ENCODE peak calls at places on chromosomes 12 and 14, in six cellular contexts. R, K, V, L, M and S are unnamed samples.
A peak's percentile ranks its signal among the peaks of the same experiment; 100 is the strongest.

GRCh38 chr12:1527789-1528188 is 66.6 kb downstream of the FBXL14 start:
- DNase-seq in K (no peak), R (no peak), V (no peak), L (no peak), M (peak; percentile 78), S (peak; percentile 84)

GRCh38 chr12:122747224-122748175 is 5.1 kb upstream of the DENR start:
- DNase-seq in R (no peak), M (peak; percentile 45), V (no peak), K (no peak), L (no peak), S (peak; percentile 63)

GRCh38 chr14:32883189-32883588 is 55.5 kb upstream of the NPAS3 start:
- DNase-seq in R (no peak), K (no peak), V (no peak), M (no peak), L (no peak), S (no peak)

GRCh38 chr12:49968431-49968830 is 4.3 kb upstream of the AQP6 start:
- DNase-seq in M (no peak), V (peak; percentile 56), L (no peak), R (no peak), K (no peak), S (no peak)

GRCh38 chr12:43004908-43005307 is 415.4 kb upstream of the PRICKLE1 start:
- DNase-seq in K (no peak), M (no peak), R (no peak), L (no peak), V (no peak), S (no peak)

GRCh38 chr12:56723889-56724659 is 1.0 kb downstream of the NACA start:
- DNase-seq in L (no peak), V (peak; percentile 93), R (no peak), M (peak; percentile 84), K (no peak), S (peak; percentile 75)

GRCh38 chr12:109743076-109743910 is 29.7 kb downstream of the FAM222A start:
- DNase-seq in R (no peak), V (peak; percentile 55), L (no peak), M (no peak), K (no peak), S (no peak)

GRCh38 chr12:94621662-94622359 is 28.5 kb downstream of the TMCC3 start:
- DNase-seq in R (no peak), K (no peak), V (no peak), M (peak; percentile 99), L (peak; percentile 64), S (peak; percentile 99)

GRCh38 chr14:103402700-103403099 is 17.5 kb downstream of the MARK3 start:
- DNase-seq in R (no peak), M (peak; percentile 47), L (no peak), K (peak; percentile 38), V (no peak), S (no peak)

GRCh38 chr12:90823859-90824258 is 131.1 kb downstream of the CCER1 start:
- DNase-seq in R (no peak), K (no peak), M (no peak), L (no peak), V (no peak), S (no peak)

GRCh38 chr12:96522283-96522682 is 32.9 kb downstream of the CFAP54 start:
- DNase-seq in R (no peak), L (no peak), V (no peak), K (no peak), M (no peak), S (no peak)

GRCh38 chr12:6772729-6773661 is 675 bp downstream of the LAG3 start:
- DNase-seq in K (no peak), L (peak; percentile 24), R (no peak), M (no peak), V (no peak), S (no peak)

GRCh38 chr14:53151867-53152626 is 1.1 kb downstream of the DDHD1 start:
- DNase-seq in K (peak; percentile 65), R (peak; percentile 20), M (peak; percentile 62), V (peak; percentile 74), L (peak; percentile 79), S (peak; percentile 63)

GRCh38 chr12:24854908-24855307 is 94.0 kb downstream of the BCAT1 start:
- DNase-seq in K (no peak), R (no peak), L (no peak), M (no peak), V (no peak), S (no peak)

GRCh38 chr14:85531141-85531593 is 1.2 kb downstream of the FLRT2 start:
- DNase-seq in V (peak; percentile 66), L (no peak), R (no peak), M (peak; percentile 73), K (no peak), S (peak; percentile 75)

GRCh38 chr14:66351310-66351709 is 134.9 kb upstream of the CCDC196 start:
- DNase-seq in M (no peak), V (no peak), R (no peak), K (no peak), L (no peak), S (no peak)

GRCh38 chr12:75710361-75711069 is 199.1 kb upstream of the KRR1 start:
- DNase-seq in K (no peak), V (no peak), R (no peak), L (no peak), M (no peak), S (peak; percentile 53)

GRCh38 chr12:75878382-75878720 is 153.2 kb downstream of the PHLDA1 start:
- DNase-seq in L (no peak), R (no peak), K (no peak), V (no peak), M (peak; percentile 87), S (peak; percentile 74)

GRCh38 chr12:57276935-57277563 is 26.1 kb upstream of the STAC3 start:
- DNase-seq in M (peak; percentile 16), R (no peak), V (no peak), L (peak; percentile 37), K (peak; percentile 43), S (peak; percentile 7)

GRCh38 chr14:100546051-100546443 is 41.2 kb downstream of the BEGAIN start:
- DNase-seq in K (peak; percentile 71), R (no peak), M (no peak), V (no peak), L (peak; percentile 60), S (no peak)

GRCh38 chr12:100077367-100077766 is 65.3 kb downstream of the BLTP3B start:
- DNase-seq in V (no peak), K (no peak), L (no peak), M (no peak), R (no peak), S (no peak)

GRCh38 chr12:63995512-63995911 is 151.0 kb downstream of the SRGAP1 start:
- DNase-seq in L (no peak), R (no peak), V (no peak), M (peak; percentile 44), K (no peak), S (peak; percentile 55)

GRCh38 chr14:101520621-101521305 is 40.5 kb upstream of the DIO3 start:
- DNase-seq in K (no peak), M (no peak), V (peak; percentile 72), R (no peak), L (no peak), S (no peak)

GRCh38 chr12:124480469-124481256 is 86.7 kb downstream of the NCOR2 start:
- DNase-seq in K (no peak), L (peak; percentile 70), R (no peak), V (no peak), M (no peak), S (peak; percentile 63)

GRCh38 chr12:14846042-14846587 is 2.8 kb upstream of the ART4 start:
- DNase-seq in R (no peak), M (no peak), L (no peak), K (no peak), V (no peak), S (no peak)

GRCh38 chr12:105279460-105280056 is 43.6 kb upstream of the APPL2 start:
- DNase-seq in L (peak; percentile 49), V (no peak), M (peak; percentile 49), K (peak; percentile 20), R (no peak), S (no peak)

GRCh38 chr14:23538785-23539184 is 12.8 kb downstream of the ZFHX2 start:
- DNase-seq in L (no peak), K (no peak), M (peak; percentile 23), R (peak; percentile 16), V (no peak), S (no peak)

GRCh38 chr12:79707830-79708229 is 17.1 kb upstream of the PAWR start:
- DNase-seq in R (no peak), M (no peak), V (no peak), L (no peak), K (no peak), S (no peak)

GRCh38 chr14:76918176-76918750 is 92.1 kb downstream of the LRRC74A start:
- DNase-seq in K (no peak), M (no peak), V (peak; percentile 94), R (no peak), L (no peak), S (no peak)

GRCh38 chr12:78229491-78230209 is 399.0 kb downstream of the NAV3 start:
- DNase-seq in V (no peak), K (peak; percentile 42), R (no peak), M (peak; percentile 79), L (peak; percentile 28), S (peak; percentile 53)

GRCh38 chr12:13154027-13154538 is 42.4 kb upstream of the EMP1 start:
- DNase-seq in L (no peak), M (peak; percentile 41), R (no peak), K (no peak), V (no peak), S (peak; percentile 55)

GRCh38 chr12:68913682-68914081 is 19.3 kb downstream of the CPM start:
- DNase-seq in L (no peak), V (no peak), R (no peak), M (no peak), K (no peak), S (no peak)

GRCh38 chr14:21990116-21990515 is 316.5 kb upstream of the OR4E1 start:
- DNase-seq in V (no peak), L (no peak), M (no peak), R (no peak), K (peak; percentile 20), S (peak; percentile 1)

GRCh38 chr12:25058012-25058411 is 109.1 kb upstream of the BCAT1 start:
- DNase-seq in K (no peak), L (no peak), M (no peak), V (no peak), R (no peak), S (no peak)